ENCODE peak calls at places on chromosomes 1 and 21, in six cellular contexts. L, E, Y, I, V and H are unnamed samples.

GRCh38 chr21:41684381-41685245 is 82.2 kb downstream of the RIPK4 start:
- DNase-seq in L (peak; percentile 13), E (peak; percentile 62), Y (no peak), I (no peak), V (no peak), H (no peak)

GRCh38 chr1:204341380-204341779 is 18.3 kb downstream of the PLEKHA6 start:
- DNase-seq in L (no peak), E (peak; percentile 20), Y (no peak), I (no peak), V (no peak), H (no peak)

GRCh38 chr1:3219005-3219724 is 150.2 kb downstream of the PRDM16 start:
- DNase-seq in L (no peak), E (peak; percentile 11), Y (no peak), I (no peak), V (no peak), H (no peak)

GRCh38 chr1:62595647-62596046 is 1.7 kb upstream of the ANGPTL3 start:
- DNase-seq in L (no peak), E (no peak), Y (no peak), I (no peak), V (no peak), H (no peak)

GRCh38 chr1:14263207-14263606 is 335.3 kb upstream of the KAZN start:
- DNase-seq in L (no peak), E (no peak), Y (no peak), I (no peak), V (no peak), H (no peak)

GRCh38 chr1:236287757-236288619 is 6.2 kb upstream of the ERO1B start:
- DNase-seq in L (no peak), E (no peak), Y (no peak), I (no peak), V (peak; percentile 55), H (no peak)

GRCh38 chr1:197776348-197777082 is 1.2 kb upstream of the DENND1B start:
- DNase-seq in L (no peak), E (peak; percentile 56), Y (no peak), I (peak; percentile 44), V (no peak), H (no peak)

GRCh38 chr1:236494586-236495207 is 29.1 kb upstream of the LGALS8 start:
- DNase-seq in L (no peak), E (no peak), Y (no peak), I (no peak), V (no peak), H (no peak)

GRCh38 chr1:156464825-156465452 is 35.6 kb downstream of the MEF2D start:
- DNase-seq in L (no peak), E (no peak), Y (no peak), I (no peak), V (no peak), H (no peak)

GRCh38 chr1:91804546-91805023 is 81.4 kb downstream of the TGFBR3 start:
- DNase-seq in L (no peak), E (no peak), Y (no peak), I (no peak), V (peak; percentile 75), H (no peak)

GRCh38 chr1:185759061-185759460 is 24.9 kb downstream of the HMCN1 start:
- DNase-seq in L (no peak), E (no peak), Y (no peak), I (no peak), V (no peak), H (no peak)

DNA sequence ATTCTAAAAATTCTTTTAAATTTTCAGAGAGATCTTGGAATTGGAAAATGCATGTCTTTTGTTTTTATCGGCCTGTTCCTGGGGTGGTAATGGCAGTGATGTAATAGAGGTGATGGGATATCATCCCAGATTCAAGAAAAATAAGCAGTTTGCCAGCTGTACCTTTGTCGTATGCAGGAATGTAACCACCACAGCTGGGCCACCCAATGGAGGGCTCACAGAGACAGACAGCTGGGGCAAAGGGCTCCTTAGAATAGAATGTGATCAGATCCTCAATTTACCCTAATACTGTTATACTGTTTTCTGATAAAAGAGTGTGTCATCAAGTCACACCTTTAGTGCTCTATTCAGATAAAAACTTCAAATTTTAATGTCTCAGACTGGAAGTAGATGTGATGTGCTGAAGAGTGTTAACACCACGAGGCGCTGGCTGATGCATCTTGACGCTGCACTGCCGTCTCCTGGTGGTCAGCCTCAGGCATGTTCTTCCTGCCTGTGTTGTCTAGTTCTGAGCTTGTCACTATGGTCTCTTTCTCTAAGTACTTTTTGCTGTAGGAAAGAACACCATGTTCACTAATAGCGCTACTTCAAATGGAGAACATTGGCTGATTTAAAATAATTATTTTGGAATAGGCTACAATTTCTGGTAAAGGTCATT is 78.8 kb downstream of the C1orf21 start:
- DNase-seq in L (no peak), E (peak; percentile 4), Y (no peak), I (no peak), V (no peak), H (no peak)
- TF ChIP-seq CTCF in L (peak; percentile 17), E (no peak), Y (no peak), I (no peak), V (no peak), H (no peak)

DNA sequence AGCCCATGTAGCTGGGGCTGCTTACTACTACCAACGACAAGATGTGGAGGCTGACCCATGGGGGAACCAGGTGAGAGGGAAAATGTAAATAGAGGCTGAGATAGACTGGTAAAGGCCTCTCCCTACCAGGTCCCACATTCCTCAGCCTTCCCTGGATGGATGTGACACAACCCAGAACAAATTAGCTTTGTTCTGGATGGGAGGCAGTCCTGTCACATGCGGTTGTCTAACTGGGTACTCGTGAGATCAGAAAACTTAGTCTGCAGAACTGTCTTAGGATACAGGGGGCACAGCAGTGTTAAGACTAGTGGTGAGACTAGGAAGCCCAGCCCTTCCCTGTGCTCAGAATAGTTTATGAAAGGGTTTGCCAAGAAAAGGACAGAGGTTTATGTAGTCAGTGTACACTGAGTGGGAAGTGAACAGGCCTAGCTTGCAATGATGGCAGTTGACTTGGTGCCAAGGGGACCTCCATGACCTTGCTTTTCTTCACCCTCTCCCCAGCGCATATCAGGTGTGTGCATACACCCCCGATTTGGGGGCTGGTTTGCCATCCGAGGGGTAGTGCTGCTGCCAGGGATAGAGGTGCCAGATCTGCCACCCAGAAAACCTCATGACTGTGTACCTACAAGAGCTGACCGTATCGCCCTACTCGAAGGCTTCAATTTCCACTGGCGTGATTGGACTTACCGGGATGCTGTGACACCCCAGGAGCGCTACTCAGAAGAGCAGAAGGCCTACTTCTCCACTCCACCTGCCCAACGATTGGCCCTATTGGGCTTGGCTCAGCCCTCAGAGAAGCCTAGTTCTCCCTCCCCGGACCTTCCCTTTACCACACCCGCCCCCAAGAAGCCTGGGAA is 8.4 kb downstream of the MMACHC start:
- DNase-seq in L (no peak), E (peak; percentile 31), Y (no peak), I (no peak), V (no peak), H (no peak)
- TF ChIP-seq CTCF in L (peak; percentile 41), E (peak; percentile 9), Y (no peak), I (no peak), V (peak; percentile 14), H (peak; percentile 41)

GRCh38 chr1:24932725-24933294 is 2.7 kb upstream of the RUNX3 start:
- DNase-seq in L (no peak), E (no peak), Y (no peak), I (no peak), V (no peak), H (no peak)

GRCh38 chr1:24932284-24932683 is 2.2 kb upstream of the RUNX3 start:
- DNase-seq in L (no peak), E (no peak), Y (peak; percentile 85), I (peak; percentile 88), V (peak; percentile 37), H (peak; percentile 83)

GRCh38 chr1:24929876-24930702 is at the start of gene RUNX3:
- DNase-seq in L (no peak), E (no peak), Y (peak; percentile 97), I (peak; percentile 99), V (peak; percentile 85), H (no peak)

GRCh38 chr1:24930703-24931480 is 816 bp upstream of the RUNX3 start:
- DNase-seq in L (no peak), E (no peak), Y (no peak), I (no peak), V (no peak), H (no peak)

DNA sequence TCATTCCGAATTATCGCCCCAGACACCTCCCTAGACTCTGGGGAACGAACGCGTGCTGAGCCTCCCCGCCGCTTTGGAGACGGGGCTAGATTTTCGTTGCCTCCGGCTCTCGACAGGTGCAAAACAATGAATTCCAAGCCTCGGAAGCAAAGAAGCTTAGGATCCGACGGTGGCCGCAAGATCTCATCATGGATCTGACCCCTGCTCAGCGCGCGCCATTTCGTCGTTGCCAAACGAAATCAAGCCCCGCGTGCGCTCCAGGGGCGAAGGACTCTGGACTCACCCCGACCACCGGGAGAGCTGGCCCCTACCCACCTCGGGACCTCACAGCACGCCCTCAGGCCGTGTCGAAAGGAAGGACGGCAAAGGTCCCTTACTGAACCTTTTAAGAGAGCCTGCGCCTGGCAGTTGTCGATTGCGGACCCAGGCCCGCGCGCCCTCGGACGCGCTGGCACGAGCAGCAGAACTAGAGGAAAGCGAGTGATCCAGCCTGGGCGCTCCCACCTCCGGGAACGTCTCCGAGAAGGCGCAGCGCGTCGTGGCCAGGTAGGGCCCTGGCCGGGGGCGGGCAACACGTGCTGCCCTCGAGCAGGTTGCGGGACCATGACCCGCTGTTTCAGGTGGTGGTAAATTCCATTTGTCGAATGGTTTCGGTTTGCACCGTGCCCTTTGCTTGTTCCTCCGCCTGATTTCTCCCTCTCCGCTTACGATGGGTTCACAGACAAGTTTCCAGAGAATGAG is 1.6 kb upstream of the RUNX3 start:
- DNase-seq in L (no peak), E (no peak), Y (no peak), I (no peak), V (no peak), H (no peak)
- TF ChIP-seq CTCF in L (no peak), E (no peak), Y (no peak), I (no peak), V (peak; percentile 6), H (no peak)

DNA sequence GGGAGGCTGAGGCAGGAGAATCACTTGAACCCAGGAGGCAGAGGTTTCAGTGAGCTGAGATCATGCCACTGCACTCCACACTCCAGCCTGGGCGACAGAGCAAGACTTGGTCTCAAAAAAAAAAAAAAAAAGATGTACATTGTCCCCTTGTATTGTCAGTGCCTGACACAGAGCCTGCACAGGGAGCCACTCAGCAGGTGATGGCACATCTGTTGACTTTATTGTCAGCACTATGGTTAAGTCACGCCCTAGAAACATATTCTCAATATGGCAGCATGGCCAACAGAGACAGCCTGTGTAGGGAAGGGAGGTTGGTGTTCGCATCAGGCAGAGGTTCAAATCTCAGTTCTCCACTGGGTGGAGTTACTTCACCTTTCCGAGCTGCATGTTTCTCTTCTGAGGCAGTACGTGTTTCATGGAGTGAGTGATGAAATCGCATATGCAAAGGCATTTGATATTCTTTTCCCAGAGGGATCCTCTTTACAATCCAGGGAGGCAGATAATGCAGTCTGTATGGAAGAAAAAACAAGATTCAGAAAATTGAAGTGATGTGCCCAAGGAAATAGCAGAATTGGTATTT is 20.6 kb downstream of the LAMC2 start:
- DNase-seq in L (no peak), E (peak; percentile 36), Y (no peak), I (no peak), V (no peak), H (no peak)
- TF ChIP-seq CTCF in L (no peak), E (no peak), Y (no peak), I (no peak), V (no peak), H (no peak)

GRCh38 chr1:194829492-194829891 is 1643.1 kb upstream of the B3GALT2 start:
- DNase-seq in L (no peak), E (peak; percentile 3), Y (no peak), I (no peak), V (no peak), H (no peak)

GRCh38 chr1:194830387-194830786 is 1644.0 kb upstream of the B3GALT2 start:
- DNase-seq in L (no peak), E (no peak), Y (no peak), I (no peak), V (no peak), H (no peak)

GRCh38 chr1:194825382-194825781 is 1639.0 kb upstream of the B3GALT2 start:
- DNase-seq in L (no peak), E (no peak), Y (no peak), I (no peak), V (no peak), H (no peak)
- TF ChIP-seq CTCF in L (peak; percentile 40), E (no peak), Y (no peak), I (no peak), V (no peak), H (peak; percentile 61)

GRCh38 chr1:233331676-233332519 is 4.4 kb downstream of the MAP3K21 start:
- DNase-seq in L (no peak), E (no peak), Y (no peak), I (no peak), V (no peak), H (no peak)
- TF ChIP-seq CTCF in L (no peak), E (no peak), Y (no peak), I (no peak), V (no peak), H (no peak)